ENCODE peak calls at places on chromosome 17, in seven cellular contexts. R, X, K, Y, J, U and G are unnamed samples.

GRCh38 chr17:82544431-82545070 is 25.0 kb downstream of the FOXK2 start:
- DNase-seq in R (no peak), X (no peak), K (no peak), Y (no peak), J (no peak), U (peak), G (no peak)

GRCh38 chr17:1143573-1143972 is 36.2 kb downstream of the ABR start:
- DNase-seq in R (no peak), X (no peak), K (no peak), Y (no peak), J (peak), U (peak), G (no peak)

GRCh38 chr17:66367112-66367511 is 64.7 kb downstream of the PRKCA start:
- DNase-seq in R (no peak), X (no peak), K (no peak), Y (no peak), J (no peak), U (no peak), G (no peak)

GRCh38 chr17:72764632-72765041 is 327.9 kb downstream of the SLC39A11 start:
- DNase-seq in R (no peak), X (peak), K (no peak), Y (no peak), J (peak), U (no peak), G (no peak)

GRCh38 chr17:59796138-59796537 is 88.7 kb downstream of the VMP1 start:
- DNase-seq in R (no peak), X (no peak), K (no peak), Y (no peak), J (no peak), U (no peak), G (no peak)

GRCh38 chr17:82214012-82214628 is 1.5 kb upstream of the CCDC57 start:
- DNase-seq in R (no peak), X (no peak), K (no peak), Y (no peak), J (no peak), U (no peak), G (no peak)

GRCh38 chr17:75272848-75273184 is 1.8 kb upstream of the MIF4GD start:
- DNase-seq in R (no peak), X (no peak), K (no peak), Y (no peak), J (no peak), U (no peak), G (no peak)

GRCh38 chr17:29615492-29616299 is 7.0 kb downstream of the CORO6 start:
- DNase-seq in R (peak), X (no peak), K (peak), Y (peak), J (peak), U (peak), G (peak)

GRCh38 chr17:13333661-13334060 is 268.1 kb downstream of the HS3ST3A1 start:
- DNase-seq in R (no peak), X (no peak), K (no peak), Y (no peak), J (no peak), U (no peak), G (no peak)

GRCh38 chr17:8029121-8029520 is 9.7 kb upstream of the ALOX15B start:
- DNase-seq in R (no peak), X (no peak), K (no peak), Y (no peak), J (no peak), U (no peak), G (no peak)

GRCh38 chr17:42553866-42554249 is 1.1 kb downstream of the HSD17B1 start:
- DNase-seq in R (peak), X (no peak), K (no peak), Y (no peak), J (no peak), U (no peak), G (no peak)

GRCh38 chr17:68035131-68035522 is 408 bp upstream of the KPNA2 start:
- DNase-seq in R (peak), X (no peak), K (peak), Y (peak), J (no peak), U (peak), G (no peak)

GRCh38 chr17:39619786-39620101 is 7.0 kb upstream of the PPP1R1B start:
- DNase-seq in R (no peak), X (no peak), K (no peak), Y (no peak), J (no peak), U (no peak), G (no peak)

GRCh38 chr17:39622380-39623006 is 4.3 kb upstream of the PPP1R1B start:
- DNase-seq in R (no peak), X (no peak), K (no peak), Y (no peak), J (no peak), U (no peak), G (no peak)

GRCh38 chr17:39623356-39623950 is 3.3 kb upstream of the PPP1R1B start:
- DNase-seq in R (peak), X (peak), K (peak), Y (peak), J (peak), U (peak), G (peak)

GRCh38 chr17:39624313-39624712 is 2.4 kb upstream of the PPP1R1B start:
- DNase-seq in R (no peak), X (no peak), K (no peak), Y (no peak), J (no peak), U (no peak), G (no peak)

DNA sequence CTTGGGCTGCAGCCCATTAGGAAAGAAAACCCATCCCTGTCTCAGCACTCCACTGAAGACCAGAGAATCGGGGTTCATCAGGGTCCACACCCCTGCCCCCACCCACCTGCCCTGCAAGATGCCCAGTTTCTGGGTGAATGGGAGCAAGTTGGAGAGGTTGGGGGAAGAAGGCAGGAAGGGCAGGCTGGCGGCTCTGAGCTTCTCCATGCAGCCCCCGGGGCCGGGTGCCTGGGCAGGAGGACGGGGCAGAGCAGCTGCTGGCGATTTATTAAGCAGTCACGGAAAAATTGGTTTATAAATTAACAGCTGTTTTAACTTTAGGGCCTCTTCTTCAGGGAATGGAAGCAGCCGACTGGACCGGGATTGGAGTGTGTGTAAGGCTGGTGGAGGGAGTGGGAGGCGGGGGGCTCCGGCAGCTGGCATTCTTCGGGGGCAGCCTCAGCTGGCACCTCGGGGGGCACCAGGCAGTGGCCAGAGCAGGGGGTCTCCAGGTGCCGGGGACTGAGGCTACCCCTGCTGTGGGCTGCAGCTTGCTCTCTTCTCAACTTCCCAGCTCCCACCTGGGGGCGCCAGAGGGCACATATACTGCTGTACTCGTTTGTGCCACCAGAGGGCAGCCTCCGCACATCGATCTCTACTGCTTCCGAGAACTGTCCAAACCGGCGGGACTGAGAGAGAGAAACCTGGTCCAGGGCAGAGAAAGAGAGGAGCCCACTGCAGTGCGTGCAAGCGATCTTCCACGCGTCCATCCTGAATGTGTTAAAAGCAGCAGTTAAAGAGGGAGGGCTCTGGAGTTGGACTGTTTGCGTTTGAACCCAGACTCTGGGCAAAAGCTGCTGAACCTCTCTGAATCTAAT is 5.0 kb upstream of the PPP1R1B start:
- DNase-seq in R (peak), X (peak), K (peak), Y (peak), J (peak), U (peak), G (peak)
- H3K4me3 ChIP-seq in R (no peak), X (no peak), K (no peak), Y (no peak), J (no peak), U (no peak), G (peak)

GRCh38 chr17:78081551-78081950 is 47.0 kb downstream of the TMC6 start:
- DNase-seq in R (no peak), X (no peak), K (no peak), Y (no peak), J (no peak), U (no peak), G (no peak)
- H3K4me3 ChIP-seq in R (no peak), X (no peak), K (no peak), Y (no peak), J (no peak), U (no peak), G (no peak)

GRCh38 chr17:50540485-50541401 is 6.2 kb upstream of the SPATA20 start:
- DNase-seq in R (no peak), X (no peak), K (no peak), Y (no peak), J (no peak), U (no peak), G (no peak)

GRCh38 chr17:50541402-50541915 is 5.5 kb upstream of the SPATA20 start:
- DNase-seq in R (no peak), X (no peak), K (no peak), Y (no peak), J (no peak), U (no peak), G (no peak)

GRCh38 chr17:50541916-50542688 is 4.9 kb upstream of the SPATA20 start:
- DNase-seq in R (peak), X (no peak), K (peak), Y (peak), J (peak), U (peak), G (peak)

GRCh38 chr17:50545306-50545705 is 1.7 kb upstream of the SPATA20 start:
- DNase-seq in R (no peak), X (no peak), K (no peak), Y (no peak), J (no peak), U (no peak), G (no peak)

GRCh38 chr17:50542795-50543774 is 3.9 kb upstream of the SPATA20 start:
- DNase-seq in R (peak), X (no peak), K (no peak), Y (peak), J (no peak), U (no peak), G (no peak)
- H3K4me3 ChIP-seq in R (peak), X (no peak), K (no peak), Y (no peak), J (no peak), U (peak), G (peak)

DNA sequence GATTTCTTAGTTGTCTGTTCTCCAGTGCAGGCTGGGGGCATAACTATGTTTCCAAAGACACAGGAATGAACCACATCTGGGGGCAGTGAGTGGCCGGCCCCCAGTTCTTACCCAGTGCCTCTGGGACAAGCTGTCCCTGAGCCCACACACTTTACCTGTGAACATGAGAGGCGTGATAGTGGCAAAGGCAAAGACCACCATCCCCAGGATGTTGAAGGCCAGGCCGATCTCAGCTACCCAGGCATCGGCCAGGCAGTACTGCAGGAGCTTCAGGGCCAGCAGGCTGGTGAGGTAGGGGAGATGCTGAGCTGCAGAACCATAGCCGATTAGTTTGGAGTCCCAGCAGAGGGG is 1.6 kb downstream of the SLC46A1 start:
- DNase-seq in R (peak), X (no peak), K (no peak), Y (no peak), J (no peak), U (no peak), G (no peak)
- H3K4me3 ChIP-seq in R (no peak), X (no peak), K (no peak), Y (no peak), J (no peak), U (no peak), G (no peak)

GRCh38 chr17:3615160-3615870 is 6.1 kb upstream of the TRPV1 start:
- DNase-seq in R (no peak), X (no peak), K (no peak), Y (no peak), J (no peak), U (no peak), G (no peak)

GRCh38 chr17:3609689-3610088 is 478 bp upstream of the TRPV1 start:
- DNase-seq in R (no peak), X (no peak), K (no peak), Y (no peak), J (no peak), U (no peak), G (no peak)

GRCh38 chr17:3610523-3610922 is 1.3 kb upstream of the TRPV1 start:
- DNase-seq in R (no peak), X (no peak), K (no peak), Y (no peak), J (no peak), U (no peak), G (no peak)

GRCh38 chr17:3613139-3613538 is 3.9 kb upstream of the TRPV1 start:
- DNase-seq in R (no peak), X (no peak), K (no peak), Y (no peak), J (no peak), U (no peak), G (no peak)
- H3K4me3 ChIP-seq in R (no peak), X (no peak), K (no peak), Y (no peak), J (no peak), U (no peak), G (no peak)